ENCODE peak calls at places on chromosomes 1 and 21, in nine cellular contexts. A, S, T, Q, K, I, B, M and J are unnamed samples.
A peak's percentile ranks its signal among the peaks of the same experiment; 100 is the strongest.

GRCh38 chr1:39615086-39615662 is 24.3 kb downstream of the HEYL start:
- DNase-seq in S (no peak), I (no peak), K (no peak), A (no peak), M (no peak), Q (no peak), T (no peak), B (no peak), J (no peak)

GRCh38 chr21:35309316-35309715 is 260.2 kb upstream of the RUNX1 start:
- DNase-seq in I (no peak), Q (no peak), M (no peak), B (no peak), S (no peak), A (no peak), T (no peak), K (no peak), J (no peak)

GRCh38 chr1:58515794-58516401 is 30.6 kb downstream of the OMA1 start:
- DNase-seq in M (peak; percentile 13), B (peak; percentile 90), K (no peak), T (no peak), A (peak; percentile 79), S (no peak), I (peak; percentile 72), Q (peak; percentile 43), J (no peak)

GRCh38 chr1:234256359-234256758 is 116.9 kb upstream of the COA6 start:
- DNase-seq in S (no peak), T (no peak), K (no peak), M (no peak), B (peak; percentile 43), Q (no peak), I (no peak), A (no peak), J (no peak)

GRCh38 chr1:94806451-94806861 is 13.7 kb upstream of the SLC44A3 start:
- DNase-seq in B (peak; percentile 61), M (no peak), K (no peak), T (no peak), Q (no peak), A (no peak), I (no peak), S (no peak), J (no peak)

GRCh38 chr1:225824522-225824921 is 14.6 kb downstream of the EPHX1 start:
- DNase-seq in A (no peak), S (no peak), M (no peak), I (peak; percentile 46), Q (no peak), B (no peak), T (no peak), K (no peak), J (peak; percentile 51)

GRCh38 chr1:189205863-189206262 is 1271.8 kb downstream of the BRINP3 start:
- DNase-seq in T (no peak), K (no peak), S (no peak), Q (no peak), B (no peak), A (no peak), I (no peak), M (no peak), J (no peak)

GRCh38 chr1:160236806-160237205 is 25.5 kb downstream of the DCAF8 start:
- DNase-seq in S (no peak), A (no peak), K (no peak), Q (no peak), M (no peak), I (no peak), B (no peak), T (no peak), J (no peak)

GRCh38 chr1:156492591-156493080 is 7.9 kb downstream of the MEF2D start:
- DNase-seq in A (no peak), T (no peak), K (no peak), M (no peak), S (no peak), I (peak; percentile 41), Q (no peak), B (peak; percentile 27), J (peak; percentile 63)

GRCh38 chr1:183330335-183330734 is 87.8 kb downstream of the NMNAT2 start:
- DNase-seq in B (no peak), K (no peak), S (no peak), Q (no peak), T (no peak), I (no peak), M (no peak), A (no peak), J (no peak)

GRCh38 chr1:110148961-110149360 is 1.3 kb upstream of the SLC6A17 start:
- DNase-seq in Q (no peak), M (no peak), K (no peak), I (no peak), A (no peak), B (peak; percentile 50), T (no peak), S (no peak), J (no peak)

GRCh38 chr1:223775054-223775453 is 62.7 kb downstream of the CAPN2 start:
- DNase-seq in I (no peak), B (peak; percentile 71), M (no peak), T (no peak), K (no peak), S (peak; percentile 4), A (no peak), Q (no peak), J (no peak)

GRCh38 chr1:28518745-28519341 is 13.0 kb downstream of the RCC1 start:
- DNase-seq in A (no peak), B (peak; percentile 54), I (no peak), M (no peak), Q (no peak), K (no peak), T (peak; percentile 10), S (no peak), J (no peak)

GRCh38 chr21:38306407-38306806 is 49.6 kb downstream of the KCNJ15 start:
- DNase-seq in S (no peak), T (no peak), A (no peak), I (no peak), K (no peak), M (no peak), Q (no peak), B (peak; percentile 80), J (no peak)

GRCh38 chr1:19087017-19087736 is 122.9 kb downstream of the UBR4 start:
- DNase-seq in T (no peak), I (no peak), A (no peak), K (no peak), S (no peak), Q (no peak), B (no peak), M (no peak), J (no peak)

GRCh38 chr1:203650012-203650836 is 23.6 kb downstream of the ATP2B4 start:
- DNase-seq in K (peak; percentile 53), B (peak; percentile 76), M (no peak), A (peak; percentile 59), T (peak; percentile 71), S (no peak), I (peak; percentile 92), Q (peak; percentile 34), J (peak; percentile 71)

GRCh38 chr21:44724166-44724565 is 12.8 kb upstream of the TSPEAR start:
- DNase-seq in I (no peak), S (no peak), Q (no peak), M (no peak), T (no peak), K (no peak), A (no peak), B (no peak), J (no peak)

GRCh38 chr21:44720170-44720569 is 8.8 kb upstream of the TSPEAR start:
- DNase-seq in M (no peak), B (no peak), K (no peak), S (no peak), T (no peak), Q (no peak), A (peak; percentile 87), I (no peak), J (no peak)

GRCh38 chr21:44722701-44723100 is 11.3 kb upstream of the TSPEAR start:
- DNase-seq in K (no peak), M (no peak), B (no peak), A (no peak), T (no peak), I (no peak), S (no peak), Q (no peak), J (no peak)

GRCh38 chr21:44724926-44725325 is 13.6 kb upstream of the TSPEAR start:
- DNase-seq in Q (no peak), S (no peak), T (no peak), A (no peak), K (no peak), B (no peak), I (no peak), M (no peak), J (no peak)

GRCh38 chr21:44723177-44724131 is 12.1 kb upstream of the TSPEAR start:
- DNase-seq in B (peak; percentile 31), M (no peak), K (no peak), A (no peak), S (no peak), I (no peak), T (no peak), Q (no peak), J (no peak)
- H3K27ac ChIP-seq in B (no peak overlapping the region), M (no peak overlapping the region), K (no peak overlapping the region), A (no peak overlapping the region), S (no peak overlapping the region), I (no peak overlapping the region), T (no peak overlapping the region), Q (no peak overlapping the region), J (no peak overlapping the region)

DNA sequence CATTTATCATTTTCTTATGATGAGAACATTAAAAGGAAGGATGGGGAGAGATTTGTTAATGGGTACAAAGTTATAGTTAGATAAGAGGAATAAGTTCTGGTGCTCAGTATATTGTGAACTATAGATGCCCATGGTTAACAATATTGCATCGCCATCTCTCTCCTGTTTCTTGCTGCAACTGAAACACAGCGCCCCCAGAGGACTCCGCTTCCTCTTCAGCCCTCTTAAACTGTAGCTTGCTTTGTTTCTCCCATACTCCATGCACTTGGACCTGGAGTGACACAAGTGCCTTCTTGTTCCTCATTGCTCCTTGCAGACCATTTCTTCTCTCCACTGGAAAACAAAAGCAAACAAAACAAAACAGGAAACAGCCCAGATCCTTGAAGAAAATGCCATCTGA is 70.1 kb upstream of the NTPCR start:
- DNase-seq in K (no peak), T (no peak), M (no peak), B (peak; percentile 55), Q (no peak), I (peak; percentile 20), S (peak; percentile 32), A (peak; percentile 69), J (no peak)
- H3K4me3 ChIP-seq in K (no peak overlapping the region), T (no peak overlapping the region), M (no peak overlapping the region), B (no peak overlapping the region), Q (no peak overlapping the region), I (no peak overlapping the region), S (no peak overlapping the region), A (no peak overlapping the region), J (no peak overlapping the region)

DNA sequence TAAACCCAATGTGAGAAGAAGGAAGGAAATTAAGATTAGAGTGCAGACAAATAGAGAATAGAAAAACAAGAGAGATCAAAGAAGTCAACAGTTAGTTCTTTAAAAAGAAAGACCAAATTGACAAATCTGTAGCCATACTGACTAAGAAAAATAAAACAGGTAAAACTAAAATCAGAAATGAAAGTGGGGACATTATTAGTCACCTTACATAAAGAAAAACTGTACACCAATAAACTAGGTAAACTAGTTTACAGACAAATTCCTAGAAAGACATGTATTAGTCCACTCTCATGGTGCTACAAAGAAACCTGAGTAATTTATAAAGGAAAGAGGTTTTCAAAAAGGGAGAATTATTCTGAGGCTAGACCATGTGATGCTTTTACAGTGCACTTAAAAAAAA is 22.3 kb downstream of the BLZF1 start:
- DNase-seq in I (no peak), S (no peak), T (no peak), B (no peak), Q (no peak), M (peak; percentile 8), A (no peak), K (no peak), J (no peak)
- H3K27ac ChIP-seq in I (no peak overlapping the region), S (no peak overlapping the region), T (no peak overlapping the region), B (no peak overlapping the region), Q (no peak overlapping the region), M (no peak overlapping the region), A (no peak overlapping the region), K (no peak overlapping the region), J (no peak overlapping the region)

GRCh38 chr1:46097149-46097472 is 35.3 kb downstream of the PIK3R3 start:
- DNase-seq in T (no peak), M (no peak), A (no peak), S (no peak), I (no peak), B (no peak), K (no peak), Q (no peak), J (no peak)
- H3K4me3 ChIP-seq in T (no peak overlapping the region), M (no peak overlapping the region), A (no peak overlapping the region), S (no peak overlapping the region), I (no peak overlapping the region), B (no peak overlapping the region), K (no peak overlapping the region), Q (no peak overlapping the region), J (no peak overlapping the region)